ENCODE peak calls at places on chromosomes 13 and 19, in seven cellular contexts. One of them, this sample, is unnamed.

GRCh38 chr13:66424417-66424816 is 805.7 kb downstream of the PCDH9 start:
- DNase-seq in transverse colon: no peak
- DNase-seq in astrocyte of the spinal cord: peak; percentile 72
- DNase-seq in AG04450: peak; percentile 10
- DNase-seq in left ventricle myocardium inferior: no peak
- DNase-seq in brain microvascular endothelial cell: no peak
- DNase-seq in fibroblast of lung: peak; percentile 69
- DNase-seq in this sample: no peak

GRCh38 chr19:37718357-37718756 is 1.2 kb downstream of the ZNF607 start:
- DNase-seq in astrocyte of the spinal cord: no peak
- DNase-seq in AG04450: no peak
- DNase-seq in fibroblast of lung: no peak
- DNase-seq in transverse colon: no peak
- DNase-seq in left ventricle myocardium inferior: no peak
- DNase-seq in brain microvascular endothelial cell: no peak
- DNase-seq in this sample: no peak

GRCh38 chr13:101640797-101641400 is 188.4 kb downstream of the ITGBL1 start:
- DNase-seq in transverse colon: no peak
- DNase-seq in brain microvascular endothelial cell: peak; percentile 34
- DNase-seq in left ventricle myocardium inferior: no peak
- DNase-seq in fibroblast of lung: peak; percentile 74
- DNase-seq in astrocyte of the spinal cord: peak; percentile 76
- DNase-seq in AG04450: peak; percentile 18
- DNase-seq in this sample: no peak

GRCh38 chr19:7679771-7680605 is 645 bp upstream of the TRAPPC5 start:
- DNase-seq in fibroblast of lung: no peak
- DNase-seq in brain microvascular endothelial cell: no peak
- DNase-seq in astrocyte of the spinal cord: no peak
- DNase-seq in left ventricle myocardium inferior: no peak
- DNase-seq in AG04450: no peak
- DNase-seq in transverse colon: no peak
- DNase-seq in this sample: peak; percentile 70

GRCh38 chr13:46179576-46180368 is 2.2 kb downstream of the LCP1 start:
- DNase-seq in AG04450: no peak
- DNase-seq in brain microvascular endothelial cell: no peak
- DNase-seq in left ventricle myocardium inferior: peak; percentile 59
- DNase-seq in astrocyte of the spinal cord: no peak
- DNase-seq in fibroblast of lung: no peak
- DNase-seq in transverse colon: peak; percentile 70
- DNase-seq in this sample: peak; percentile 92

GRCh38 chr13:23969672-23970071 is 72.4 kb upstream of the C1QTNF9B start:
- DNase-seq in transverse colon: no peak
- DNase-seq in AG04450: no peak
- DNase-seq in fibroblast of lung: peak; percentile 35
- DNase-seq in astrocyte of the spinal cord: no peak
- DNase-seq in left ventricle myocardium inferior: no peak
- DNase-seq in brain microvascular endothelial cell: peak; percentile 81
- DNase-seq in this sample: no peak

GRCh38 chr19:28242317-28242927 is 970.5 kb downstream of the UQCRFS1 start:
- DNase-seq in left ventricle myocardium inferior: no peak
- DNase-seq in transverse colon: peak; percentile 8
- DNase-seq in astrocyte of the spinal cord: peak; percentile 15
- DNase-seq in fibroblast of lung: peak; percentile 1
- DNase-seq in AG04450: no peak
- DNase-seq in brain microvascular endothelial cell: peak; percentile 12
- DNase-seq in this sample: no peak

GRCh38 chr13:82800391-82800790 is 1081.9 kb downstream of the SLITRK1 start:
- DNase-seq in brain microvascular endothelial cell: no peak
- DNase-seq in transverse colon: no peak
- DNase-seq in astrocyte of the spinal cord: peak; percentile 13
- DNase-seq in AG04450: no peak
- DNase-seq in left ventricle myocardium inferior: no peak
- DNase-seq in fibroblast of lung: peak; percentile 4
- DNase-seq in this sample: no peak

GRCh38 chr19:33774751-33775150 is 21.9 kb upstream of the KCTD15 start:
- DNase-seq in fibroblast of lung: no peak
- DNase-seq in left ventricle myocardium inferior: no peak
- DNase-seq in transverse colon: no peak
- DNase-seq in AG04450: no peak
- DNase-seq in astrocyte of the spinal cord: no peak
- DNase-seq in brain microvascular endothelial cell: no peak
- DNase-seq in this sample: no peak

GRCh38 chr19:35436477-35437141 is 11.4 kb upstream of the FFAR2 start:
- DNase-seq in astrocyte of the spinal cord: no peak
- DNase-seq in transverse colon: peak; percentile 46
- DNase-seq in fibroblast of lung: peak; percentile 63
- DNase-seq in left ventricle myocardium inferior: no peak
- DNase-seq in AG04450: no peak
- DNase-seq in brain microvascular endothelial cell: no peak
- DNase-seq in this sample: no peak

DNA sequence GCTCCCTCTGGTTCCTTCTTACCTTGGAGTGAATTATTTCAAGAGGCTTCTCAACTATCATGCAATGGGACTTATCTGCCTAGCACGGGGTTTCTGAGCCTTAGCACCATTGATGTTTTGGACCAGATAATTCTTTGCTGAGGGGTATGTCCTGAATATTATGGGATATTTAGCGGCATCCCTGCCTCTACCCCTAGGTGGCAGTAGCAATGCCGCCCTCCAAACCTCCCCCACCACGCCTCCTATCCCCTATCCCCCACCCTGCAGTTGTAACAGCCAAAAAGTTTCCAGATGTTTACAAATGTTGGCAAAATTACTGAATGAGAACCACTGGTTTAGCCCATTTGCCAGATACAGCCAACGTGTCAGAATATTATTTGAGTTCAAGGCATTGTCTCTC is 125.5 kb downstream of the POSTN start:
- DNase-seq in brain microvascular endothelial cell: no peak
- DNase-seq in transverse colon: no peak
- DNase-seq in fibroblast of lung: no peak
- DNase-seq in left ventricle myocardium inferior: no peak
- DNase-seq in astrocyte of the spinal cord: no peak
- DNase-seq in AG04450: no peak
- DNase-seq in this sample: no peak
- TF ChIP-seq CTCF in brain microvascular endothelial cell: no peak
- TF ChIP-seq CTCF in transverse colon: no peak
- TF ChIP-seq CTCF in fibroblast of lung: no peak
- TF ChIP-seq CTCF in left ventricle myocardium inferior: no peak
- TF ChIP-seq CTCF in astrocyte of the spinal cord: no peak
- TF ChIP-seq CTCF in AG04450: peak; percentile 5
- TF ChIP-seq CTCF in this sample: no peak

GRCh38 chr13:39144941-39145533 is 106.8 kb downstream of the NHLRC3 start:
- DNase-seq in transverse colon: peak; percentile 33
- DNase-seq in fibroblast of lung: peak; percentile 78
- DNase-seq in brain microvascular endothelial cell: peak; percentile 53
- DNase-seq in AG04450: peak; percentile 26
- DNase-seq in astrocyte of the spinal cord: peak; percentile 62
- DNase-seq in left ventricle myocardium inferior: peak; percentile 40
- DNase-seq in this sample: no peak
- TF ChIP-seq CTCF in transverse colon: peak; percentile 56
- TF ChIP-seq CTCF in fibroblast of lung: peak; percentile 92
- TF ChIP-seq CTCF in brain microvascular endothelial cell: peak; percentile 87
- TF ChIP-seq CTCF in AG04450: peak; percentile 88
- TF ChIP-seq CTCF in astrocyte of the spinal cord: peak; percentile 82
- TF ChIP-seq CTCF in left ventricle myocardium inferior: peak; percentile 89
- TF ChIP-seq CTCF in this sample: no peak

GRCh38 chr13:111659236-111659635 is 338.8 kb downstream of the TEX29 start:
- DNase-seq in astrocyte of the spinal cord: no peak
- DNase-seq in fibroblast of lung: no peak
- DNase-seq in brain microvascular endothelial cell: no peak
- DNase-seq in transverse colon: no peak
- DNase-seq in left ventricle myocardium inferior: no peak
- DNase-seq in AG04450: no peak
- DNase-seq in this sample: no peak
- TF ChIP-seq CTCF in astrocyte of the spinal cord: no peak
- TF ChIP-seq CTCF in fibroblast of lung: no peak
- TF ChIP-seq CTCF in brain microvascular endothelial cell: no peak
- TF ChIP-seq CTCF in transverse colon: no peak
- TF ChIP-seq CTCF in left ventricle myocardium inferior: no peak
- TF ChIP-seq CTCF in AG04450: no peak
- TF ChIP-seq CTCF in this sample: no peak

GRCh38 chr19:17092696-17093095 is 17.1 kb downstream of the MYO9B start:
- DNase-seq in astrocyte of the spinal cord: no peak
- DNase-seq in brain microvascular endothelial cell: no peak
- DNase-seq in transverse colon: no peak
- DNase-seq in left ventricle myocardium inferior: no peak
- DNase-seq in fibroblast of lung: no peak
- DNase-seq in AG04450: no peak
- DNase-seq in this sample: no peak

GRCh38 chr19:17088552-17088951 is 13.0 kb downstream of the MYO9B start:
- DNase-seq in astrocyte of the spinal cord: no peak
- DNase-seq in fibroblast of lung: no peak
- DNase-seq in AG04450: no peak
- DNase-seq in brain microvascular endothelial cell: no peak
- DNase-seq in left ventricle myocardium inferior: no peak
- DNase-seq in transverse colon: no peak
- DNase-seq in this sample: no peak

GRCh38 chr19:17091758-17092333 is 16.3 kb downstream of the MYO9B start:
- DNase-seq in left ventricle myocardium inferior: peak; percentile 57
- DNase-seq in fibroblast of lung: no peak
- DNase-seq in astrocyte of the spinal cord: no peak
- DNase-seq in AG04450: no peak
- DNase-seq in brain microvascular endothelial cell: no peak
- DNase-seq in transverse colon: peak; percentile 54
- DNase-seq in this sample: peak; percentile 95

GRCh38 chr19:17089238-17089637 is 13.7 kb downstream of the MYO9B start:
- DNase-seq in fibroblast of lung: peak; percentile 93
- DNase-seq in AG04450: peak; percentile 85
- DNase-seq in left ventricle myocardium inferior: no peak
- DNase-seq in transverse colon: no peak
- DNase-seq in astrocyte of the spinal cord: peak; percentile 77
- DNase-seq in brain microvascular endothelial cell: peak; percentile 55
- DNase-seq in this sample: no peak

DNA sequence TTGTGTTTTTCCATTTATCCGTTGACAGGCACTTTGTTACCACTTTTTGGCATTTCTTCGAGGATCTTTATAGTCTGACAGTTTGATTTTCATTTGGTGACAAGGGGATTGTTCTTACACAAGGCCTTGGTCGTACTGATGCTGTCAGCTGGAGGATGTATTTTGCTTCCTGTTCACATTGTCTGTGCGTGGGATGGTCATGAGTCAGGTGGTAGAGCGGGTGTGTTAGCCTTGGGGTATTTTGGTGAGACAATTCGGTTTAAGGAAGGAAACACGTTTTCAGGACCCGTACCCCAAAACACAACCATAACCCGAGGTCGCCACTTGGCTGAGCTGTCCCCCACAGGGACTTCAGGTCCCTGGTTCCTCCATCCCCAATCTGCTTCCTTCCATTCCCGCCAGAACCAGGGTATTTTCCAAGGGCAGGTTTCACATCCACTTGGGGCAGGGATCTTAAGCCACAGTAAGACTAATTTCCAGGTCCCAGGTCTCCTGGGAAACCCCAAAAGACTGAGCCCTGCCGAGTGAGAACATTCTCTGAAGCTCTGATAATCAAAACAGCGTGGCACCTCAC is 15.0 kb downstream of the MYO9B start:
- DNase-seq in transverse colon: no peak
- DNase-seq in AG04450: no peak
- DNase-seq in left ventricle myocardium inferior: no peak
- DNase-seq in brain microvascular endothelial cell: peak; percentile 66
- DNase-seq in astrocyte of the spinal cord: no peak
- DNase-seq in fibroblast of lung: no peak
- DNase-seq in this sample: no peak
- TF ChIP-seq CTCF in transverse colon: no peak
- TF ChIP-seq CTCF in AG04450: no peak
- TF ChIP-seq CTCF in left ventricle myocardium inferior: no peak
- TF ChIP-seq CTCF in brain microvascular endothelial cell: no peak
- TF ChIP-seq CTCF in astrocyte of the spinal cord: no peak
- TF ChIP-seq CTCF in fibroblast of lung: no peak
- TF ChIP-seq CTCF in this sample: no peak

DNA sequence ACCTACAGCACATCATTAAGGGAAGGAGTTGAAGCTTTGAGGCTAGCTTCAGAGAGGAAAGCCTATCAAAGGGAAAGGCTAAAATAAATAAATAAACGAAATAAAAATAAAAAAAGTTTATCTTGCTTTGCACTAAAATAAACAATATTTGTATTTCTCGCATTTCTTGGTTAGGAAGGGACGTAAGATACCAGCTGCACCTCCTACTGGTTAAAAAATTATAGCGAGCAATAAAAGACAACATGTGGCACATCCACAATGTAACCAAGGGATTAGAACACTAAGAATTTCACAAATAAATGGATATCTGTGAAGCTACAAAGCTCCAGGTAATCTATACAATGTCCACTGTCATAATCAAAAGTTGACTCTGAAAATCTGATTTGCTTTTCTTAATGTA is 194.5 kb downstream of the DACH1 start:
- DNase-seq in AG04450: no peak
- DNase-seq in left ventricle myocardium inferior: no peak
- DNase-seq in fibroblast of lung: peak; percentile 42
- DNase-seq in brain microvascular endothelial cell: no peak
- DNase-seq in astrocyte of the spinal cord: no peak
- DNase-seq in transverse colon: no peak
- DNase-seq in this sample: no peak
- TF ChIP-seq CTCF in AG04450: peak; percentile 54
- TF ChIP-seq CTCF in left ventricle myocardium inferior: no peak
- TF ChIP-seq CTCF in fibroblast of lung: peak; percentile 20
- TF ChIP-seq CTCF in brain microvascular endothelial cell: peak; percentile 25
- TF ChIP-seq CTCF in astrocyte of the spinal cord: peak; percentile 28
- TF ChIP-seq CTCF in transverse colon: no peak
- TF ChIP-seq CTCF in this sample: no peak

GRCh38 chr13:49248433-49249002 is 793 bp downstream of the CDADC1 start:
- DNase-seq in brain microvascular endothelial cell: peak; percentile 6
- DNase-seq in left ventricle myocardium inferior: no peak
- DNase-seq in AG04450: no peak
- DNase-seq in astrocyte of the spinal cord: peak; percentile 25
- DNase-seq in fibroblast of lung: peak; percentile 59
- DNase-seq in transverse colon: no peak
- DNase-seq in this sample: no peak
- TF ChIP-seq CTCF in brain microvascular endothelial cell: peak; percentile 40
- TF ChIP-seq CTCF in left ventricle myocardium inferior: no peak
- TF ChIP-seq CTCF in AG04450: peak; percentile 27
- TF ChIP-seq CTCF in astrocyte of the spinal cord: peak; percentile 35
- TF ChIP-seq CTCF in fibroblast of lung: no peak
- TF ChIP-seq CTCF in transverse colon: no peak
- TF ChIP-seq CTCF in this sample: no peak

DNA sequence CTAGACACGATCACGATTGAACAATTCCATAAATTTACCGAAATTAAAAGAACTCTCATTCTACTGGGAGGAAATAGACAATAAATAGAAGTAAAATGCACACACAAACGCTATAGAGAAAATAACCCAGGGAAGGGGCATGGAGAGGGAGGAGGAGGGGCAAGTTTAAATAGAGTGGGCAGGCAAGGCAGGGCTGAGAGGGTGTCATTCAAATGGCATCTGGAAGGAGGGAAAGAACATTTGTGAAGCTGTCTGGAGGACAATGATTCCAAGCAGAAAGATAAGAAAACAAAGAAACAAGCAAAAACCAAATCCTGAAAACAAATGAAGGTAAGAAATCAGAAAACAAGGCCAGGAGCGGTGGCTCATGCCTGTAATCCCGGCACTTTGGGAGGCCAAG is 45.6 kb upstream of the GTF2F2 start:
- DNase-seq in fibroblast of lung: no peak
- DNase-seq in astrocyte of the spinal cord: no peak
- DNase-seq in left ventricle myocardium inferior: no peak
- DNase-seq in brain microvascular endothelial cell: no peak
- DNase-seq in transverse colon: no peak
- DNase-seq in AG04450: no peak
- DNase-seq in this sample: no peak
- TF ChIP-seq CTCF in fibroblast of lung: no peak
- TF ChIP-seq CTCF in astrocyte of the spinal cord: no peak
- TF ChIP-seq CTCF in left ventricle myocardium inferior: no peak
- TF ChIP-seq CTCF in brain microvascular endothelial cell: no peak
- TF ChIP-seq CTCF in transverse colon: no peak
- TF ChIP-seq CTCF in AG04450: no peak
- TF ChIP-seq CTCF in this sample: no peak